ENCODE peak calls at places on chromosomes 1 and 21, in six cellular contexts. W is GM10248, P is PC-9, T is NCI-H446 treated with DMSO at 0.1 percent for 48 hours, X is midbrain, Z is glomerular endothelial cell. O is an unnamed sample.

GRCh38 chr1:197902131-197902453 is 338 bp upstream of the C1orf53 start:
- DNase-seq in P (no peak), X (no peak), Z (no peak), W (no peak), T (no peak), O (no peak)

GRCh38 chr1:63980706-63981407 is 207.0 kb downstream of the ROR1 start:
- DNase-seq in Z (no peak), W (no peak), P (peak), X (no peak), T (peak), O (no peak)

GRCh38 chr1:183144752-183145151 is 41.3 kb upstream of the LAMC2 start:
- DNase-seq in T (no peak), Z (no peak), P (no peak), X (no peak), W (no peak), O (no peak)

GRCh38 chr1:45880930-45881329 is 77.5 kb downstream of the MAST2 start:
- DNase-seq in T (no peak), Z (no peak), P (no peak), W (no peak), X (no peak), O (no peak)

GRCh38 chr1:24186993-24187790 is at the start of gene IFNLR1:
- DNase-seq in W (peak), P (peak), Z (no peak), X (peak), T (no peak), O (peak)

GRCh38 chr21:44954281-44954771 is 14.5 kb downstream of the SLX9 start:
- DNase-seq in P (no peak), Z (no peak), T (no peak), W (no peak), X (no peak), O (no peak)

GRCh38 chr1:160078392-160079195 is 2.7 kb upstream of the KCNJ9 start:
- DNase-seq in X (peak), Z (no peak), P (no peak), T (no peak), W (peak), O (peak)

GRCh38 chr1:27621067-27621920 is 13.7 kb downstream of the FGR start:
- DNase-seq in X (no peak), W (no peak), Z (no peak), T (no peak), P (no peak), O (no peak)

GRCh38 chr1:109490029-109490933 is 3.6 kb upstream of the CYB561D1 start:
- DNase-seq in W (peak), Z (no peak), P (peak), X (peak), T (no peak), O (no peak)

GRCh38 chr1:44820328-44820944 is 12.1 kb downstream of the BTBD19 start:
- DNase-seq in W (no peak), Z (no peak), X (no peak), T (no peak), P (no peak), O (peak)

GRCh38 chr1:33429846-33430750 is 797 bp downstream of the PHC2 start:
- DNase-seq in P (no peak), Z (no peak), T (no peak), W (no peak), X (peak), O (peak)

GRCh38 chr1:165257969-165258459 is 98.5 kb downstream of the LMX1A start:
- DNase-seq in Z (peak), W (peak), T (peak), P (no peak), X (peak), O (peak)

GRCh38 chr1:109242387-109242786 is 7.0 kb upstream of the CELSR2 start:
- DNase-seq in P (no peak), X (no peak), T (peak), Z (no peak), W (no peak), O (no peak)

GRCh38 chr1:103461171-103462105 is 64.1 kb upstream of the RNPC3 start:
- DNase-seq in P (no peak), T (peak), Z (no peak), W (peak), X (peak), O (no peak)

GRCh38 chr1:218743861-218744505 is 398.8 kb downstream of the TGFB2 start:
- DNase-seq in P (no peak), T (no peak), W (no peak), X (no peak), Z (no peak), O (no peak)

GRCh38 chr1:28789412-28789811 is 22.6 kb upstream of the OPRD1 start:
- DNase-seq in X (no peak), Z (no peak), W (no peak), P (no peak), T (no peak), O (no peak)

GRCh38 chr1:154115180-154115579 is 39.7 kb downstream of the NUP210L start:
- DNase-seq in X (no peak), P (no peak), W (no peak), T (no peak), Z (no peak), O (no peak)

GRCh38 chr1:33323663-33324477 is 3.0 kb upstream of the A3GALT2 start:
- DNase-seq in W (no peak), X (no peak), T (no peak), P (no peak), Z (no peak), O (no peak)

GRCh38 chr21:42855143-42855936 is 24.0 kb downstream of the WDR4 start:
- DNase-seq in P (no peak), Z (no peak), W (no peak), T (no peak), X (no peak), O (no peak)

GRCh38 chr1:25520446-25521061 is 22.9 kb upstream of the LDLRAP1 start:
- DNase-seq in P (no peak), X (peak), W (peak), T (peak), Z (no peak), O (no peak)